ENCODE peak calls at places on chromosomes 2 and 18, in six cellular contexts. Q is endothelial cell, H is activated B cell treated with CpG ODN at 0.5 μM for 24 hours, C is HL-60, R is left ventricle myocardium inferior, A is kidney epithelial cell. P is an unnamed sample.

GRCh38 chr2:241049739-241050623 is 51.6 kb downstream of the SNED1 start:
- DNase-seq in Q (peak), H (no peak), C (no peak), A (no peak), R (no peak), P (no peak)

GRCh38 chr2:72036595-72036994 is 111.1 kb downstream of the CYP26B1 start:
- DNase-seq in C (no peak), R (no peak), Q (no peak), H (no peak), A (no peak), P (no peak)

GRCh38 chr2:109210431-109211200 is 81.6 kb downstream of the SH3RF3 start:
- DNase-seq in H (no peak), C (no peak), Q (no peak), A (no peak), R (no peak), P (peak)

GRCh38 chr2:28449489-28450395 is 46.1 kb upstream of the PLB1 start:
- DNase-seq in A (no peak), H (no peak), C (no peak), R (no peak), Q (no peak), P (peak)

GRCh38 chr2:221649045-221649444 is 76.9 kb upstream of the EPHA4 start:
- DNase-seq in H (no peak), Q (no peak), C (no peak), R (peak), A (no peak), P (no peak)

GRCh38 chr2:232261776-232262175 is 116.8 kb upstream of the ALPP start:
- DNase-seq in R (no peak), H (no peak), Q (no peak), A (no peak), C (no peak), P (no peak)

GRCh38 chr2:28347596-28347995 is 45.1 kb upstream of the FOSL2 start:
- DNase-seq in H (no peak), Q (no peak), R (peak), A (no peak), C (no peak), P (no peak)

GRCh38 chr2:19860022-19860421 is 41.8 kb downstream of the TTC32 start:
- DNase-seq in A (no peak), R (peak), H (no peak), C (no peak), Q (no peak), P (no peak)

GRCh38 chr2:167946367-167946955 is 300.9 kb downstream of the STK39 start:
- DNase-seq in R (no peak), H (no peak), C (no peak), A (peak), Q (no peak), P (no peak)

GRCh38 chr2:174117951-174118930 is 130.1 kb downstream of the OLA1 start:
- DNase-seq in H (no peak), R (no peak), A (no peak), C (no peak), Q (no peak), P (no peak)

DNA sequence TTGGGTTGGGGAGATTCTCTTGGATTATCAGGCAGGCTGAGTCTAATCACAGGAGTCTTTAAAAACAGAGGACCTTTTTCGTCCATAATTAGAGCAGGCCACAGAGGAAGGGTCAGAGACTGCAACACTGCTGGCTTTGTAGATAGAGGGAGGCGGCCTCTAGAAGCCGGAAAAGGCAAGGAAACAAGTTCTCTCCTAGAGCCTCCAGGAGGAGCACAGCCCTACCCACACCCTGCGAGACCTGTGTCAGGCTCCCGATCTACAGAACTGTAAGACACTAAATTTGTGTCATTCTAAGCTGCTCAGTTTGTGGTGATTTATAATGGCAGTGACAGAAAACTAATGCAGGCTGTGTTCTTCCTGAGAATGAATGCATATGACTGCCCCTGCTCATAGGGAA is 15.3 kb downstream of the ID2 start:
- DNase-seq in A (no peak), C (no peak), R (no peak), H (no peak), Q (no peak), P (no peak)
- TF ChIP-seq CTCF in A (no peak), C (no peak), R (no peak), H (no peak), Q (no peak), P (no peak)

DNA sequence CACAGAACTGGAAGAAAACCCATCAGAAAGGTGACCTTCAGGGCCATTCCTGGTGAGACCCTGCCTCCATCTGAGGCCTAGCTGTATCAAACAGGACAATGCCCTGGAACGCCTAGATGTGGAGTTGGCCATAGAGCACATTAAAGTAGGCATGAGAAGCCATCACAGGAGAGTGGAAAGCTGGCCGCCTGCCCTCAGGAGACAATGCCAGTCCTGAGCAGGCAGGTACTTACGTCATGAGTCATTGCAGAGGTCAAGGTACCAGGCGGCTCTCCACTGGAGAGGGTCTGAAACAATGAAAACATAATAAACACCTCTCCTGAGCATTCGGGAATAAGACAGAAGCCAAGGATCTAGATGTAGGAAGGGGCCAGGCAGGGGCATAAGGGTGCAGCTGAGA is 68.6 kb downstream of the CCDC93 start:
- DNase-seq in A (no peak), Q (no peak), R (no peak), H (no peak), C (no peak), P (no peak)
- TF ChIP-seq CTCF in A (no peak), Q (no peak), R (no peak), H (no peak), C (no peak), P (no peak)

GRCh38 chr18:57134564-57135211 is 12.2 kb upstream of the BOD1L2 start:
- DNase-seq in Q (no peak), C (no peak), H (no peak), A (no peak), R (no peak), P (no peak)

GRCh38 chr18:57131782-57132181 is 15.1 kb upstream of the BOD1L2 start:
- DNase-seq in R (no peak), H (no peak), Q (no peak), C (no peak), A (no peak), P (no peak)

GRCh38 chr18:57141208-57142129 is 5.4 kb upstream of the BOD1L2 start:
- DNase-seq in C (no peak), A (no peak), R (no peak), Q (no peak), H (no peak), P (no peak)

GRCh38 chr18:57137847-57138246 is 9.0 kb upstream of the BOD1L2 start:
- DNase-seq in C (no peak), Q (no peak), R (no peak), A (no peak), H (no peak), P (no peak)

DNA sequence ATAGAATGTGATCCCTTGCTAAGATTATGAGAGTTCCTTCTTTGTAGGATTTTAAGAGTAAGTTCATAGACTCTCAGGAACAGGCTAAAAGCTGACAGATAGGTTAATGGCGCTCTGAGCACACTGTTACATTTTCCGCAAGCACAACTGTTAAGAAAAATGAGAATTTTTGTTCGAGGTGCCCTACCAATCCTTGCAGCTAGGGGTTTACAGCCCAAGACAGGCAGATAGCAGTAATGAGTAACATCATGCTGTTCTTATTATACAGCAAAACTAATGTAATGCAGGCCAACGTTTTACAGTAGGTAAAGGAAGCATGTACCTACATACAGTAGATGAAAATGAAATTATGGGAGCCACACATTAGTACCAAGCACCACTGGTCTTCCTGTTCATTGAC is 11.2 kb upstream of the BOD1L2 start:
- DNase-seq in C (no peak), R (no peak), Q (no peak), A (no peak), H (no peak), P (no peak)
- TF ChIP-seq CTCF in C (no peak), R (no peak), Q (peak), A (no peak), H (no peak), P (no peak)

DNA sequence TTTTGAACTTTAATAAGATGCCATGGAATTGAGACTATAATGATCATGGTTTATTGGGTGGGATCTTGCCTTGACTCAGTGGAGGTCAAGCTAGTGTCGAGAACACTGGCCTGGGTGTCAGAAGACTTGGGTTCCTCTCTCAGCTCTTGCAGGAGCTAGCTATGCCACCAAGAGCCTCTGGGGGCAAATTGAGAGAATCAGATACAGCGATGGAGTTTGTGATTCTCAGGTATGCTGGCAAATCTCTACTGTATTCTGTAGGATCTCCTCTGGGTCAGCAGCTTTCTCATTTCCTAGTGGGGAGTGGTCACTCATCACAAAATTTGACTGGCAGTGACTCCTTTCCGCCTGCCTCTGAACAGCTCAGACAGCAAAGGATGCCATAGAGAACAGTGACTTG is 477.0 kb downstream of the RNF144A start:
- DNase-seq in A (no peak), C (no peak), R (no peak), H (no peak), Q (no peak), P (no peak)
- TF ChIP-seq CTCF in A (no peak), C (no peak), R (no peak), H (no peak), Q (no peak), P (no peak)

GRCh38 chr2:195404650-195405049 is 252.4 kb upstream of the SLC39A10 start:
- DNase-seq in R (no peak), H (no peak), C (no peak), A (no peak), Q (no peak), P (no peak)
- TF ChIP-seq CTCF in R (no peak), H (no peak), C (no peak), A (no peak), Q (no peak), P (no peak)

DNA sequence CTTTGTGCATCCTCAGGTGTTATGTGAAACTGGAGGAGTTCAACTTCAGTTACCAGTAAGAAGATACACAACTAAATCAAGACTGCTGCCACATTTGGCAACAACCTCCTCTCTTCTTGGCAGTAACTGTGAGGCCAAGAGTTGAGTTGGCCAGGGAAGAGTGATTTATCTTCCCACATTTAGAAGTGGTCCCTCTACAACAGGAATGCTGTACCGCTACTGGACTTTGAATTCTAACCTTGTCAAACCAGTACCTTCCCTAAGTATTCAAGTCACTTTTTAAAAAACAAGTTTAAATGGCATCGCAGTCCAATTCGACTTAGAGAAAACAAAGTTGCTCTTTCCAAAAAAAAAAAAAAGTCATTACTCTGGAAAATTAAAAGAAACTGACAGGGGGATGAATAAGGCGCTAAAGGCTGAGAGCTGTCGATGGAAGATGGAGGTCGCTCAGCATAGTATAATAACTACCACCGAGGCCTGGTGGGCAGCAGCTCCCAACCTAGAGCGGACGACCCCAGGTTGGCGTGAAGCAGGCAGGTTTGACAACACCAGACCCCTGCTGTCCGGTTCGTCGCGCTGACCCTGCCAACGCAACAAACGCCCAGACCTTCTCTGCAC is 1.0 kb downstream of the MAP4K3 start:
- DNase-seq in C (no peak), Q (no peak), H (no peak), R (no peak), A (no peak), P (peak)
- TF ChIP-seq CTCF in C (no peak), Q (no peak), H (no peak), R (no peak), A (no peak), P (no peak)

DNA sequence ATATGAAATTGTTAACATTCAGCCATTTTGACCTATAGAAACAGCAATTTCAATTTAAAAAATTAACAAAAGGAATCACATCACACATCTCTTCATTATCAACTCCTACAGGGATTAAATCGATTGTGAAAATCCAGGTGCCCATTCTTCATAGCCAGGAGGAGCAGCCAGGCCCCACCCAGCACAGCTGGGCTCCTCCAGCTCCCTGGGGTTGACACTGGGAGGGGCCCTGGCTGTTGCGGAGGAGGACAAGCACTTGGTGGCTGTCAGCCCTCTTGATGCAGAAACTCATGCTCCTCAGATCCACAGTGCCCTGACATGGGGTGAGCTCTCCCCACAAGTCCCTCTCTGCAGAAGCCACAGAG is 99.8 kb downstream of the FAM210A start:
- DNase-seq in R (no peak), C (no peak), A (no peak), H (no peak), Q (no peak), P (no peak)
- TF ChIP-seq CTCF in R (no peak), C (no peak), A (no peak), H (no peak), Q (no peak), P (no peak)

DNA sequence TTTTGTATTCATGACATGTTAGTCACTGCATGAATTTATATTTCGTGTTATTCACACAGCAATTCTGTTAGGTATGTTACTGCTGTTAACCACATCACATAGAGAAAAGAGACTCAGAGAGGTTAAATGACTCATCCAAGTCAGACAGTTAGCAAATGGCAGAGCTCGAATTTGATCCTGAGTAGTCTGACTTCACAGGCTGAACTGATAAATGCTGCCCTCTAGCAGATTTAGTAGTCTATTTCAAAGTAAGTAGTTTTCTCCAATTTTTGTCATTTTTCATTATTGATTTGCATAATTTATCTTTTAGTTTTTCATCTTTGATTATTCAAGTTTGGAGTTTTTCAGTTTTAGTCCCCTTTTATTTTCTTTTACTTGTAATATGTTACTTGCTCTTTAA is 58.3 kb downstream of the WDR7 start:
- DNase-seq in H (no peak), C (peak), Q (no peak), A (peak), R (no peak), P (no peak)
- TF ChIP-seq CTCF in H (no peak), C (peak), Q (no peak), A (peak), R (peak), P (peak)

P was measured in CD14-positive monocyte.